ENCODE peak calls at places on chromosomes 2 and 18, in nine cellular contexts. U is activated CD4-positive, alpha-beta T cell treated with anti-CD3 and anti-CD28 coated beads, Interleukin-2, amount 50 U/mL, for 4 hours; X is progenitor cell of endocrine pancreas; A is stimulated activated CD8-positive, alpha-beta memory T cell treated with anti-CD3 and anti-CD28 coated beads, Interleukin-7, amount 100 ng/mL, for 1 hour; S is globus pallidus; T is fibroblast of pulmonary artery; M is H4; K is LHCN-M2; E is NCI-H1417. C is an unnamed sample.

GRCh38 chr18:37499008-37499407 is 66.6 kb downstream of the CELF4 start:
- DNase-seq in U (no peak), X (no peak), A (no peak), S (no peak), T (no peak), M (no peak), K (no peak), E (peak), C (no peak)

GRCh38 chr18:40485318-40485717 is 1469.7 kb upstream of the PIK3C3 start:
- DNase-seq in U (no peak), X (no peak), A (no peak), S (no peak), T (peak), M (no peak), K (no peak), E (no peak), C (no peak)

GRCh38 chr18:48875942-48876511 is 74.7 kb downstream of the SMAD7 start:
- DNase-seq in U (no peak), X (no peak), A (no peak), S (no peak), T (no peak), M (no peak), K (no peak), E (no peak), C (no peak)

GRCh38 chr2:106098081-106098480 is 96.0 kb downstream of the UXS1 start:
- DNase-seq in U (no peak), X (no peak), A (no peak), S (no peak), T (peak), M (no peak), K (peak), E (peak), C (no peak)

GRCh38 chr2:156189143-156189542 is 143.4 kb downstream of the NR4A2 start:
- DNase-seq in U (no peak), X (no peak), A (no peak), S (no peak), T (no peak), M (no peak), K (no peak), E (peak), C (no peak)

GRCh38 chr2:23690421-23691105 is 236.4 kb downstream of the ATAD2B start:
- DNase-seq in U (no peak), X (no peak), A (no peak), S (no peak), T (no peak), M (no peak), K (no peak), E (no peak), C (no peak)

GRCh38 chr2:29323961-29324360 is 208.7 kb downstream of the CLIP4 start:
- DNase-seq in U (no peak), X (no peak), A (no peak), S (no peak), T (peak), M (no peak), K (no peak), E (peak), C (no peak)

GRCh38 chr2:156466739-156467405 is 30.7 kb downstream of the GPD2 start:
- DNase-seq in U (no peak), X (no peak), A (no peak), S (peak), T (peak), M (peak), K (no peak), E (no peak), C (peak)

GRCh38 chr2:27242614-27242951 is 20.3 kb downstream of the SLC30A3 start:
- DNase-seq in U (no peak), X (no peak), A (no peak), S (no peak), T (no peak), M (no peak), K (no peak), E (no peak), C (no peak)

GRCh38 chr2:231662028-231662810 is 46.1 kb upstream of the PTMA start:
- DNase-seq in U (peak), X (peak), A (peak), S (peak), T (peak), M (no peak), K (peak), E (peak), C (peak)

GRCh38 chr2:237097326-237097910 is 11.7 kb downstream of the COPS8 start:
- DNase-seq in U (no peak), X (no peak), A (no peak), S (no peak), T (peak), M (no peak), K (peak), E (no peak), C (no peak)

GRCh38 chr2:74503506-74504475 is 3.7 kb downstream of the PCGF1 start:
- DNase-seq in U (no peak), X (no peak), A (no peak), S (no peak), T (peak), M (no peak), K (no peak), E (no peak), C (no peak)

GRCh38 chr2:188032306-188032705 is 259.4 kb upstream of the GULP1 start:
- DNase-seq in U (no peak), X (no peak), A (no peak), S (no peak), T (no peak), M (no peak), K (no peak), E (no peak), C (no peak)

GRCh38 chr2:143160732-143161707 is 31.8 kb downstream of the ARHGAP15 start:
- DNase-seq in U (no peak), X (no peak), A (no peak), S (no peak), T (no peak), M (no peak), K (no peak), E (peak), C (no peak)

GRCh38 chr18:44411277-44411900 is 269.3 kb upstream of the SETBP1 start:
- DNase-seq in U (no peak), X (no peak), A (no peak), S (no peak), T (no peak), M (no peak), K (peak), E (no peak), C (no peak)

GRCh38 chr2:8984152-8984551 is 19.3 kb downstream of the MBOAT2 start:
- DNase-seq in U (no peak), X (no peak), A (no peak), S (no peak), T (peak), M (no peak), K (no peak), E (no peak), C (no peak)

GRCh38 chr2:75558786-75559428 is 1.8 kb downstream of the EVA1A start:
- DNase-seq in U (no peak), X (no peak), A (no peak), S (no peak), T (peak), M (no peak), K (peak), E (no peak), C (no peak)

GRCh38 chr2:226891780-226892590 is 56.1 kb downstream of the RHBDD1 start:
- DNase-seq in U (no peak), X (no peak), A (no peak), S (no peak), T (peak), M (no peak), K (peak), E (no peak), C (no peak)

GRCh38 chr2:235724964-235725603 is 231.2 kb downstream of the AGAP1 start:
- DNase-seq in U (no peak), X (no peak), A (no peak), S (peak), T (peak), M (no peak), K (no peak), E (peak), C (peak)

GRCh38 chr2:64652231-64653173 is 1.2 kb downstream of the SERTAD2 start:
- DNase-seq in U (no peak), X (no peak), A (no peak), S (peak), T (peak), M (peak), K (peak), E (peak), C (no peak)

GRCh38 chr2:131646669-131647297 is 119.1 kb downstream of the CCDC74A start:
- DNase-seq in U (no peak), X (no peak), A (no peak), S (no peak), T (peak), M (no peak), K (no peak), E (no peak), C (no peak)

GRCh38 chr2:37325625-37326071 is 1.0 kb upstream of the PRKD3 start:
- DNase-seq in U (no peak), X (no peak), A (no peak), S (no peak), T (no peak), M (no peak), K (no peak), E (no peak), C (no peak)

GRCh38 chr2:70344195-70344594 is 42.3 kb upstream of the FAM136A start:
- DNase-seq in U (no peak), X (no peak), A (no peak), S (no peak), T (no peak), M (no peak), K (no peak), E (no peak), C (no peak)

GRCh38 chr2:28185153-28185552 is 207.5 kb upstream of the FOSL2 start:
- DNase-seq in U (no peak), X (no peak), A (no peak), S (no peak), T (no peak), M (no peak), K (no peak), E (no peak), C (no peak)

GRCh38 chr2:111058264-111058663 is 62.5 kb upstream of the BCL2L11 start:
- DNase-seq in U (no peak), X (no peak), A (no peak), S (no peak), T (no peak), M (no peak), K (no peak), E (no peak), C (no peak)

GRCh38 chr18:35203001-35203553 is 37.8 kb upstream of the ZNF397 start:
- DNase-seq in U (no peak), X (no peak), A (no peak), S (no peak), T (peak), M (no peak), K (no peak), E (no peak), C (no peak)

GRCh38 chr18:55228707-55229106 is 269.4 kb upstream of the CCDC68 start:
- DNase-seq in U (no peak), X (no peak), A (no peak), S (no peak), T (no peak), M (no peak), K (no peak), E (no peak), C (no peak)

GRCh38 chr2:177754476-177754873 is 318.1 kb downstream of the PDE11A start:
- DNase-seq in U (no peak), X (no peak), A (no peak), S (peak), T (no peak), M (no peak), K (no peak), E (no peak), C (no peak)

GRCh38 chr2:86045541-86045940 is 60.1 kb downstream of the POLR1A start:
- DNase-seq in U (no peak), X (no peak), A (no peak), S (no peak), T (no peak), M (no peak), K (no peak), E (no peak), C (peak)

GRCh38 chr2:151978709-151979108 is 120.1 kb downstream of the CACNB4 start:
- DNase-seq in U (no peak), X (no peak), A (no peak), S (no peak), T (no peak), M (no peak), K (no peak), E (no peak), C (no peak)